ENCODE peak calls at places on chromosomes 6 and 20, in six cellular contexts. B is endothelial cell of umbilical vein; J is CD4-positive, alpha-beta T cell; U is ovary; I is stomach; S is WTC11. L is an unnamed sample.

GRCh38 chr6:33761922-33762629 is 15.4 kb upstream of the IP6K3 start:
- DNase-seq in B (peak), J (peak), U (no peak), I (peak), S (peak), L (no peak)

GRCh38 chr20:3133156-3133555 is 26.5 kb downstream of the FASTKD5 start:
- DNase-seq in B (no peak), J (no peak), U (no peak), I (no peak), S (no peak), L (no peak)

GRCh38 chr6:53734473-53735299 is 60.1 kb upstream of the LRRC1 start:
- DNase-seq in B (peak), J (no peak), U (no peak), I (peak), S (peak), L (no peak)

GRCh38 chr6:56760842-56761241 is 118.2 kb upstream of the DST start:
- DNase-seq in B (no peak), J (no peak), U (no peak), I (no peak), S (no peak), L (no peak)

GRCh38 chr6:63764318-63764916 is 128.8 kb downstream of the PHF3 start:
- DNase-seq in B (peak), J (no peak), U (no peak), I (no peak), S (no peak), L (no peak)

GRCh38 chr6:131951576-131952230 is 531 bp upstream of the CCN2 start:
- DNase-seq in B (no peak), J (no peak), U (no peak), I (no peak), S (no peak), L (no peak)

GRCh38 chr20:44704551-44704971 is 10.6 kb upstream of the CCN5 start:
- DNase-seq in B (no peak), J (no peak), U (no peak), I (no peak), S (no peak), L (no peak)

GRCh38 chr6:139736507-139736906 is 362.1 kb upstream of the CITED2 start:
- DNase-seq in B (no peak), J (no peak), U (no peak), I (no peak), S (no peak), L (no peak)

GRCh38 chr6:142637624-142638023 is 307.4 kb downstream of the HIVEP2 start:
- DNase-seq in B (no peak), J (no peak), U (no peak), I (no peak), S (no peak), L (no peak)

GRCh38 chr6:139587469-139587868 is 213.0 kb upstream of the CITED2 start:
- DNase-seq in B (peak), J (no peak), U (no peak), I (no peak), S (no peak), L (no peak)

GRCh38 chr20:4817230-4817671 is 95.5 kb downstream of the PRND start:
- DNase-seq in B (no peak), J (no peak), U (no peak), I (no peak), S (no peak), L (no peak)
- TF ChIP-seq CTCF in B (no peak), J (no peak), U (no peak), I (no peak), S (no peak), L (no peak)

DNA sequence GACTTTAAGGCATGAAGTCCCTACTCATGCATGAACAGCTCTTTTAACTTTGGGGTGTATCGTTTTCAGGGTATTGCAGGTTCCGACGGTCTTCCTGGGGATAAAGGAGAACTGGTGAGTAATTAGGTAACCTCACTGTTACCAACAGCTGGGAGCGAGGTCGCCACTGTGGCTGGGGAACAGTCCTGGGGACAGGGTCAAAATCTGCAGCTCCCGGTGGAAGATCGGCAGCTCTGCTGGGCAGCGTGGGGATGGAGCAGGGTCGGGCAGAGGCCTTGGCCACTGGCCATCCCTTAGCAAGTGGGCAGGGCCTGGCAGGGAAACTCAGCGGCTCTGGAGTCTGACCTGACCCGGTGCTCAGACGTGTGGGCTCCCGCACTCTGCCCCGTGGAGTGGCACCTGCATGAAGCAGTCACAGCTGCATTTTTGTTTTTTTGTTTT is 16.1 kb downstream of the COL9A3 start:
- DNase-seq in B (no peak), J (no peak), U (peak), I (peak), S (no peak), L (no peak)
- TF ChIP-seq CTCF in B (no peak), J (no peak), U (no peak), I (no peak), S (no peak), L (no peak)

DNA sequence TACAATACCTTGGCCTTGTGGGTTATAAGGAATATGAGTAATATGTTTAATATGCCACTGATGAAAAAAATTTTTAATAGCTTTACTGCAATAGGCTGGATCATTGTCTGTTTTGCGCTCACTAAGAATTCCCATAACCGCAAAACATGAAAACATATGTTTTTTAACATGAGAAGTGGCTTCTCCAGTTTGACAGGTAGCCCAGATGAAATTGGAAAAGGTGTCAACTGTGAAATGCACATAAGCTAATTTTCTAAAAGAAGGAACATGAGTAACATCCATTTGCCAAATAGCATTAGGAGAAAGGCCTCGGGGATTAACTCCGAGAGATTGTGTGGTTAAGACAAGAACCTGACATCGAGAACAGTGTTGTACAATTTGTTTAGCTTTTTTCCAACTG is 4.9 kb downstream of the GLYATL3 start:
- DNase-seq in B (no peak), J (no peak), U (no peak), I (no peak), S (no peak), L (no peak)
- TF ChIP-seq CTCF in B (no peak), J (no peak), U (no peak), I (no peak), S (no peak), L (no peak)

GRCh38 chr6:137845460-137845859 is 21.6 kb upstream of the TNFAIP3 start:
- DNase-seq in B (no peak), J (no peak), U (no peak), I (no peak), S (no peak), L (no peak)
- TF ChIP-seq CTCF in B (no peak), J (no peak), U (no peak), I (no peak), S (no peak), L (no peak)

GRCh38 chr6:62035952-62036351 is 250.1 kb downstream of the KHDRBS2 start:
- DNase-seq in B (no peak), J (no peak), U (no peak), I (no peak), S (no peak), L (no peak)
- TF ChIP-seq CTCF in B (no peak), J (no peak), U (no peak), I (no peak), S (no peak), L (no peak)